ENCODE peak calls at places on chromosomes 13 and 19, in six cellular contexts. Z is GM06990, B is transverse colon, V is skeletal muscle cell, S is cardiac fibroblast, W is cardiac muscle cell. A is an unnamed sample.

GRCh38 chr13:76016799-76017198 is 380.7 kb downstream of the LMO7 start:
- DNase-seq in Z (no peak), B (peak), S (peak), V (no peak), W (peak), A (no peak)

GRCh38 chr19:48400018-48400742 is 6.7 kb downstream of the GRIN2D start:
- DNase-seq in B (peak), S (peak), Z (no peak), V (peak), W (peak), A (peak)

GRCh38 chr13:112711528-112712265 is 21.9 kb downstream of the ATP11A start:
- DNase-seq in S (peak), Z (no peak), B (peak), V (peak), W (peak), A (no peak)

GRCh38 chr19:35488677-35489076 is 1.6 kb downstream of the KRTDAP start:
- DNase-seq in Z (no peak), B (no peak), V (no peak), W (no peak), S (no peak), A (no peak)

GRCh38 chr19:33587150-33587549 is 34.6 kb upstream of the CHST8 start:
- DNase-seq in W (no peak), S (no peak), Z (no peak), V (no peak), B (no peak), A (no peak)

GRCh38 chr19:57687363-57688010 is 5.7 kb downstream of the ZNF551 start:
- DNase-seq in W (no peak), B (no peak), Z (no peak), S (peak), V (no peak), A (no peak)

GRCh38 chr19:54160182-54160811 is 776 bp upstream of the LENG1 start:
- DNase-seq in W (peak), Z (no peak), V (no peak), B (no peak), S (peak), A (peak)

GRCh38 chr19:5993516-5994406 is 15.8 kb upstream of the RANBP3 start:
- DNase-seq in Z (no peak), V (no peak), B (no peak), W (peak), S (no peak), A (no peak)

GRCh38 chr19:21482863-21483276 is 22.5 kb upstream of the ZNF429 start:
- DNase-seq in V (no peak), B (peak), S (peak), W (peak), Z (peak), A (peak)

GRCh38 chr19:6717441-6717971 is 2.9 kb downstream of the C3 start:
- DNase-seq in B (no peak), S (no peak), W (no peak), V (no peak), Z (no peak), A (no peak)

GRCh38 chr19:8663920-8664670 is 33.7 kb downstream of the NFILZ start:
- DNase-seq in S (no peak), V (no peak), Z (peak), W (no peak), B (no peak), A (no peak)

GRCh38 chr13:34035676-34036325 is 217.9 kb downstream of the RFC3 start:
- DNase-seq in B (no peak), W (no peak), Z (no peak), V (no peak), S (peak), A (no peak)

GRCh38 chr19:23799321-23799720 is 40.6 kb upstream of the ZNF681 start:
- DNase-seq in W (no peak), S (no peak), V (no peak), Z (peak), B (no peak), A (no peak)

GRCh38 chr13:31639443-31640163 is 99.7 kb upstream of the RXFP2 start:
- DNase-seq in Z (no peak), W (peak), B (no peak), S (peak), V (no peak), A (no peak)

GRCh38 chr13:33577037-33577436 is 240.9 kb upstream of the RFC3 start:
- DNase-seq in W (peak), B (no peak), V (no peak), S (peak), Z (no peak), A (no peak)

GRCh38 chr13:90447735-90448103 is 899.8 kb upstream of the MIR17HG start:
- DNase-seq in S (peak), Z (no peak), W (peak), B (no peak), V (peak), A (no peak)

GRCh38 chr13:102726430-102726829 is 31.6 kb upstream of the METTL21C start:
- DNase-seq in V (no peak), S (no peak), Z (no peak), W (no peak), B (no peak), A (peak)

GRCh38 chr19:45144431-45145269 is 16.1 kb downstream of the NKPD1 start:
- DNase-seq in S (no peak), V (no peak), Z (no peak), B (no peak), W (no peak), A (no peak)

GRCh38 chr13:73738626-73739025 is 395.6 kb downstream of the KLF12 start:
- DNase-seq in Z (no peak), S (no peak), B (no peak), V (no peak), W (no peak), A (no peak)

GRCh38 chr19:46611791-46612190 is 10.7 kb downstream of the CALM3 start:
- DNase-seq in S (no peak), W (no peak), V (no peak), B (no peak), Z (no peak), A (peak)

GRCh38 chr19:46546194-46546896 is 50.7 kb upstream of the PNMA8B start:
- DNase-seq in B (peak), W (no peak), Z (no peak), S (peak), V (no peak), A (peak)

GRCh38 chr19:44623080-44623479 is 9.7 kb downstream of the IGSF23 start:
- DNase-seq in S (peak), Z (no peak), V (no peak), W (peak), B (no peak), A (no peak)

GRCh38 chr19:35254341-35255297 is 5.8 kb downstream of the LSR start:
- DNase-seq in Z (no peak), W (no peak), V (no peak), S (no peak), B (no peak), A (no peak)

GRCh38 chr19:5093297-5093858 is 124.5 kb downstream of the KDM4B start:
- DNase-seq in B (no peak), W (peak), Z (no peak), V (no peak), S (no peak), A (no peak)

GRCh38 chr13:107450931-107451330 is 764.4 kb downstream of the LIG4 start:
- DNase-seq in Z (no peak), W (peak), V (peak), B (no peak), S (peak), A (no peak)

GRCh38 chr13:80074811-80075210 is 266.1 kb downstream of the SPRY2 start:
- DNase-seq in B (no peak), S (no peak), W (no peak), V (no peak), Z (no peak), A (no peak)

GRCh38 chr13:112447761-112448603 is 71.8 kb downstream of the SPACA7 start:
- DNase-seq in S (no peak), V (no peak), Z (no peak), W (no peak), B (no peak), A (no peak)

GRCh38 chr19:35734889-35735288 is 7.4 kb downstream of the IGFLR1 start:
- DNase-seq in V (no peak), Z (no peak), B (no peak), S (no peak), W (no peak), A (no peak)

GRCh38 chr13:88107486-88108044 is 436.4 kb downstream of the SLITRK5 start:
- DNase-seq in V (no peak), S (no peak), B (no peak), Z (no peak), W (no peak), A (no peak)

GRCh38 chr19:1841209-1841924 is 6.9 kb downstream of the REXO1 start:
- DNase-seq in V (no peak), W (no peak), Z (no peak), S (no peak), B (no peak), A (peak)
- H3K4me3 ChIP-seq in V (no peak), W (no peak), Z (no peak), S (peak), B (no peak), A (no peak)

GRCh38 chr19:11355160-11356073 is at the start of gene PLPPR2:
- DNase-seq in V (peak), Z (peak), B (peak), W (peak), S (peak), A (peak)
- H3K4me3 ChIP-seq in V (peak), Z (peak), B (peak), W (peak), S (peak), A (peak)

GRCh38 chr19:15696654-15697194 is 23.8 kb downstream of the CYP4F12 start:
- DNase-seq in S (no peak), Z (no peak), W (no peak), B (no peak), V (no peak), A (no peak)
- H3K4me3 ChIP-seq in S (no peak), Z (no peak), W (no peak), B (no peak), V (no peak), A (no peak)

DNA sequence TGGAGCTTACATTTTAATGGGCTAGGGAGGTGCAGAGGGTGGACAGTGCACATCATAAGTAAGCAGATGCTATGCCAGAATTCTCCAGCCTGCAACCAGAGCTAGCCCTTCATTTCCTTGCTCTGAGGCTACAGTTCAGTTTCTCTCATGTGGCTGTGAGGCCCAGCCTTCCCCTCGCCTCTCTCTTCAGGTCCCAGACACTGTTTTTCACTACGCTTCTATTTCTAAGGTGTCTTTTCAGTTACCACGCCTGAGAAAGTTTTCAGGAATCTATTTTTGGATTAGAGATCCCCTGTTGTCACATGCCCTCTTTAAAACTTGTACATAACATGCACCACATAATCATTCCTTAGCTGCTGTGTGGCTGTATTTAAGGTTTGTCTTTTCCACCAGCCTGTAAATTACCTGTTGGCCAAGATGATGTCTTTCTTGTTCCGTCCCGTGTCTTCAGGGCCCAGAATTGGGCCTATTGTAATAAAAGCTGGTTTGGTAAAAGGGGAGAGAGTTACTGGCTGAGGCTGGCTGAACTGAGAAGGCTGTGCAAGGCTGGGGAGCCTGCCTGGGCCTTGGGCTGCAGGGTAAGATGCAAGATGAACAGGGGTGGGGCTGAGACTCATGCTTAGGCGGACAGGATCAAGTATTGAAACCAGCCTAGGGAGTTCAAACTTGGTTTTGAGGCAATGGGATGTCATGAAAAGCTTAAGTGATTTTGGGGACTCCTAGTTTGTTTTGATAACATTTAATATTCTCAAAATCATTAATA is 142.1 kb downstream of the PCCA start:
- DNase-seq in W (no peak), B (no peak), Z (no peak), V (no peak), S (no peak), A (no peak)
- H3K4me3 ChIP-seq in W (no peak), B (no peak), Z (no peak), V (no peak), S (no peak), A (no peak)

A was measured in mucosa of descending colon.